ENCODE peak calls at places on chromosomes 3 and 15, in nine cellular contexts. U, Q, T, I, G, J, S, Y and F are unnamed samples. For H3K4me1, the result is how much of the 10 kb centered on the place peaks cover.

GRCh38 chr3:189841474-189842205 is 210.5 kb downstream of the TP63 start:
- DNase-seq in U (no peak), Q (no peak), T (no peak), I (no peak), G (no peak), J (no peak), S (no peak), Y (no peak), F (no peak)

GRCh38 chr3:111237906-111238305 is 166.3 kb downstream of the NECTIN3 start:
- DNase-seq in U (no peak), Q (no peak), T (no peak), I (no peak), G (no peak), J (no peak), S (no peak), Y (no peak), F (no peak)

GRCh38 chr3:188772886-188773285 is 398.9 kb upstream of the TPRG1 start:
- DNase-seq in U (no peak), Q (no peak), T (no peak), I (no peak), G (peak), J (peak), S (no peak), Y (no peak), F (peak)

GRCh38 chr15:80161473-80162016 is 8.7 kb downstream of the FAH start:
- DNase-seq in U (no peak), Q (no peak), T (no peak), I (no peak), G (no peak), J (no peak), S (no peak), Y (no peak), F (no peak)

GRCh38 chr3:13866406-13866965 is 13.4 kb downstream of the WNT7A start:
- DNase-seq in U (no peak), Q (no peak), T (no peak), I (no peak), G (no peak), J (no peak), S (no peak), Y (no peak), F (no peak)

GRCh38 chr15:90225504-90226234 is 8.1 kb downstream of the CIB1 start:
- DNase-seq in U (no peak), Q (no peak), T (no peak), I (no peak), G (no peak), J (no peak), S (no peak), Y (no peak), F (no peak)

GRCh38 chr3:14516738-14517345 is 23.3 kb downstream of the GRIP2 start:
- DNase-seq in U (no peak), Q (peak), T (no peak), I (peak), G (no peak), J (no peak), S (no peak), Y (no peak), F (no peak)

GRCh38 chr3:126956866-126957650 is 25.9 kb upstream of the PLXNA1 start:
- DNase-seq in U (peak), Q (no peak), T (no peak), I (peak), G (no peak), J (no peak), S (no peak), Y (no peak), F (no peak)

GRCh38 chr3:33439421-33440327 is 531 bp downstream of the UBP1 start:
- DNase-seq in U (peak), Q (peak), T (peak), I (peak), G (peak), J (peak), S (peak), Y (peak), F (peak)

GRCh38 chr3:195727596-195728195 is 6.9 kb downstream of the MUC20 start:
- DNase-seq in U (peak), Q (no peak), T (no peak), I (no peak), G (no peak), J (no peak), S (no peak), Y (no peak), F (peak)

GRCh38 chr3:57370331-57370730 is 77.8 kb upstream of the ASB14 start:
- DNase-seq in U (no peak), Q (no peak), T (no peak), I (no peak), G (no peak), J (no peak), S (no peak), Y (no peak), F (no peak)

GRCh38 chr15:89442671-89443307 is 53.6 kb downstream of the RHCG start:
- DNase-seq in U (no peak), Q (no peak), T (no peak), I (no peak), G (peak), J (peak), S (peak), Y (no peak), F (peak)

GRCh38 chr15:88745696-88746095 is 57.5 kb upstream of the ACAN start:
- DNase-seq in U (no peak), Q (no peak), T (no peak), I (no peak), G (no peak), J (no peak), S (no peak), Y (no peak), F (no peak)

GRCh38 chr3:8286749-8287148 is 214.9 kb upstream of the LMCD1 start:
- DNase-seq in U (no peak), Q (no peak), T (no peak), I (no peak), G (no peak), J (no peak), S (no peak), Y (no peak), F (no peak)

GRCh38 chr15:57259511-57260143 is 116.7 kb upstream of the CGNL1 start:
- DNase-seq in U (no peak), Q (no peak), T (no peak), I (no peak), G (no peak), J (no peak), S (no peak), Y (no peak), F (no peak)

GRCh38 chr3:52393959-52394670 is 50.8 kb downstream of the SEMA3G start:
- DNase-seq in U (peak), Q (no peak), T (no peak), I (no peak), G (no peak), J (no peak), S (no peak), Y (no peak), F (no peak)

GRCh38 chr15:22908830-22909229 is 70.4 kb downstream of the NIPA2 start:
- DNase-seq in U (no peak), Q (no peak), T (no peak), I (no peak), G (no peak), J (no peak), S (no peak), Y (no peak), F (no peak)

GRCh38 chr3:172690936-172691335 is 19.9 kb downstream of the NCEH1 start:
- DNase-seq in U (no peak), Q (no peak), T (no peak), I (no peak), G (no peak), J (no peak), S (no peak), Y (no peak), F (no peak)

GRCh38 chr15:96337991-96338771 is 7.7 kb downstream of the NR2F2 start:
- DNase-seq in U (no peak), Q (no peak), T (no peak), I (no peak), G (no peak), J (no peak), S (no peak), Y (no peak), F (no peak)

GRCh38 chr3:94596887-94597537 is 534.2 kb downstream of the NSUN3 start:
- DNase-seq in U (no peak), Q (no peak), T (no peak), I (no peak), G (no peak), J (no peak), S (no peak), Y (no peak), F (no peak)

GRCh38 chr3:58577269-58577821 is at the start of gene FAM107A:
- DNase-seq in U (no peak), Q (peak), T (peak), I (no peak), G (peak), J (no peak), S (no peak), Y (no peak), F (peak)

GRCh38 chr3:183317886-183318845 is 65.1 kb downstream of the B3GNT5 start:
- DNase-seq in U (no peak), Q (no peak), T (no peak), I (no peak), G (no peak), J (no peak), S (no peak), Y (no peak), F (no peak)

GRCh38 chr15:95291878-95292472 is 1038.5 kb upstream of the NR2F2 start:
- DNase-seq in U (no peak), Q (no peak), T (no peak), I (no peak), G (no peak), J (peak), S (peak), Y (no peak), F (no peak)

GRCh38 chr15:95287774-95288173 is 1042.7 kb upstream of the NR2F2 start:
- DNase-seq in U (no peak), Q (no peak), T (no peak), I (no peak), G (no peak), J (no peak), S (no peak), Y (no peak), F (no peak)

GRCh38 chr15:95292790-95293450 is 1037.6 kb upstream of the NR2F2 start:
- DNase-seq in U (no peak), Q (no peak), T (no peak), I (no peak), G (no peak), J (no peak), S (no peak), Y (no peak), F (peak)

GRCh38 chr15:95286911-95287769 is 1043.4 kb upstream of the NR2F2 start:
- DNase-seq in U (no peak), Q (no peak), T (no peak), I (no peak), G (no peak), J (no peak), S (no peak), Y (no peak), F (no peak)

GRCh38 chr15:95290376-95290973 is 1040.0 kb upstream of the NR2F2 start:
- DNase-seq in U (no peak), Q (no peak), T (no peak), I (no peak), G (no peak), J (no peak), S (no peak), Y (no peak), F (no peak)
- H3K4me1 ChIP-seq in U (under half), Q (under half), T (under half), I (under half), G (under half), J (under half), S (under half), Y (under half), F (under half)

GRCh38 chr3:49174586-49174985 is 3.2 kb downstream of the KLHDC8B start:
- DNase-seq in U (no peak), Q (no peak), T (no peak), I (no peak), G (no peak), J (no peak), S (no peak), Y (no peak), F (no peak)

GRCh38 chr3:49171775-49172500 is 540 bp downstream of the KLHDC8B start:
- DNase-seq in U (no peak), Q (no peak), T (no peak), I (no peak), G (no peak), J (no peak), S (no peak), Y (no peak), F (no peak)

GRCh38 chr3:49172616-49173041 is 1.2 kb downstream of the KLHDC8B start:
- DNase-seq in U (no peak), Q (no peak), T (no peak), I (no peak), G (no peak), J (no peak), S (no peak), Y (no peak), F (no peak)

GRCh38 chr3:49173792-49174170 is 2.4 kb downstream of the KLHDC8B start:
- DNase-seq in U (no peak), Q (peak), T (no peak), I (no peak), G (no peak), J (no peak), S (no peak), Y (no peak), F (no peak)

GRCh38 chr3:49173116-49173791 is 1.9 kb downstream of the KLHDC8B start:
- DNase-seq in U (no peak), Q (peak), T (peak), I (no peak), G (no peak), J (no peak), S (peak), Y (no peak), F (peak)
- H3K4me3 ChIP-seq in U (peak), Q (peak), T (peak), I (peak), G (no peak), J (no peak), S (peak), Y (peak), F (peak)

GRCh38 chr3:109325657-109326056 is 9.3 kb upstream of the DPPA2 start:
- DNase-seq in U (no peak), Q (no peak), T (no peak), I (no peak), G (no peak), J (no peak), S (no peak), Y (no peak), F (no peak)
- TF ChIP-seq POLR2A in U (no peak), Q (no peak), T (no peak), I (no peak), G (no peak), J (no peak), S (no peak), Y (no peak), F (no peak)

GRCh38 chr3:197957775-197958103 is 2.3 kb upstream of the LMLN start:
- DNase-seq in U (no peak), Q (no peak), T (no peak), I (no peak), G (no peak), J (no peak), S (no peak), Y (no peak), F (no peak)

GRCh38 chr3:197956070-197956469 is 3.9 kb upstream of the LMLN start:
- DNase-seq in U (no peak), Q (no peak), T (no peak), I (no peak), G (no peak), J (no peak), S (no peak), Y (no peak), F (no peak)

GRCh38 chr3:197953881-197954280 is 3.9 kb downstream of the RPL35A start:
- DNase-seq in U (no peak), Q (peak), T (no peak), I (no peak), G (no peak), J (no peak), S (no peak), Y (no peak), F (no peak)

GRCh38 chr3:197958346-197958745 is 1.7 kb upstream of the LMLN start:
- DNase-seq in U (no peak), Q (no peak), T (no peak), I (no peak), G (no peak), J (no peak), S (peak), Y (no peak), F (no peak)

GRCh38 chr3:197956626-197956988 is 3.4 kb upstream of the LMLN start:
- DNase-seq in U (no peak), Q (no peak), T (no peak), I (no peak), G (no peak), J (no peak), S (no peak), Y (no peak), F (no peak)
- H3K4me1 ChIP-seq in U (under half), Q (half or more), T (under half), I (under half), G (half or more), J (under half), S (under half), Y (under half), F (half or more)

DNA sequence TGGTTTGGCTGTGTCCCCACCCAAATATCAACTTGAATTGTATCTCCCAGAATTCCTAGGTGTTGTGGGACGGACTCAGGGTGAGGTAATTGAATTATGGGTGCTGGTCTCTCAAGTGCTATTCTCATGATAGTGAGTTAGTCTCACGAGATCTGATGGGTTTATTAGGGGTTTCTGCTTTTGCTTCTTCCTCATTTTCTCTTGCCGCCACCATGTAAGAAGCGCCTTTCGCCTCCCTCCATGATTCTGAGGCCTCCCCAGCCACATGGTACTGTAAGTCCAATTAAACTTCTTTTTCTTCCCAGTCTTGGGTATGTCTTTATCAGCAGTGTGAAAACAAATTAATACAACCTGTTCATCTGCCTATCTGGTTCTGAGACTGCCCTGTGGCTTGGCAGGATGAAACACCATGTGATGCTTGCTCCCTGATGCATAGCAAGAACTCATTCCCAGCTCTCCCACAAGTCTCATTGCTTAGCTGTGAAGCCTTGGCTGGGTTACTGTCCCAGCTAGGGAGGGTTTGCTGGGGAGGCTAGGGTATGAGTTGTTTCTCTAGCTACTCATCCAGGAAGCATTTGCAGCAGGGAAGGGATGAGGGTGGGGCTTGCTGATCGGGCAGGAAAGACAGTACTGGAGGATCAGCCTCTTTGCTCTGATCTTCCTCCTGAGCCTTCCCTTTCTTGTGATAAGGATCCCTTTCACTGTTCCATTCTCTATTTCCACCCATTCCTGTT is 3.7 kb upstream of the SQOR start:
- DNase-seq in U (no peak), Q (no peak), T (peak), I (no peak), G (no peak), J (no peak), S (no peak), Y (no peak), F (no peak)
- H3K4me3 ChIP-seq in U (no peak), Q (peak), T (no peak), I (no peak), G (no peak), J (no peak), S (no peak), Y (peak), F (no peak)

GRCh38 chr3:106365061-106365691 is 496.4 kb upstream of the CBLB start:
- DNase-seq in U (no peak), Q (no peak), T (no peak), I (no peak), G (no peak), J (no peak), S (no peak), Y (no peak), F (no peak)
- TF ChIP-seq POLR2A in U (no peak), Q (no peak), T (no peak), I (no peak), G (no peak), J (no peak), S (no peak), Y (no peak), F (no peak)

GRCh38 chr15:64699767-64700388 is 75.5 kb downstream of the RBPMS2 start:
- DNase-seq in U (no peak), Q (peak), T (peak), I (no peak), G (peak), J (no peak), S (no peak), Y (no peak), F (peak)
- H3K4me1 ChIP-seq in U (half or more), Q (half or more), T (under half), I (under half), G (half or more), J (half or more), S (under half), Y (half or more), F (half or more)

DNA sequence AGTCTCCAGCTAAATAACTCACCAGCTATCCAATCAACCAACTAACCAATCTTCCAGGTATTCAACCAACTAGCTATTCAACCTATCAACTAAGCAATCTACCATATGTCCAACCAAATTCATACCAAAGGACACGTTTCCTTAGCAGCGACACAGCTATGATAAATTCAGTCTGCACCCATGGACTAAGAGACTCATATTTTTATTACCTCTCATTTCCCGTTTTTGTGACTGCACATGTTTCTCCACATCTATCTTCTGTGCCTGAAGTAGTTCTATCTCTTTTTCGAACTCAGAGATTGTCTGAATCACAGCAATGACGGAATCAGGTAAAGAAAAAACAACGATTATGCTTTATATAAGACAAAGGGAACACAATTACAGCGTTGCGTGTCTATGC is 34.0 kb upstream of the GNB5 start:
- DNase-seq in U (no peak), Q (no peak), T (no peak), I (no peak), G (no peak), J (no peak), S (no peak), Y (no peak), F (no peak)
- H3K4me3 ChIP-seq in U (no peak), Q (no peak), T (no peak), I (no peak), G (no peak), J (no peak), S (no peak), Y (no peak), F (no peak)